ENCODE peak calls at places on chromosome 19, in ten cellular contexts. One of them, this sample, is unnamed.

GRCh38 chr19:13613447-13613846 is 107.2 kb upstream of the CACNA1A start:
- DNase-seq in CD4-positive, alpha-beta T cell: no peak
- DNase-seq in activated naive CD4-positive, alpha-beta T cell: no peak
- DNase-seq in amygdala: no peak
- DNase-seq in cardiac muscle cell: no peak
- DNase-seq in stimulated activated CD4-positive, alpha-beta T cell treated with anti-CD3 and anti-CD28 coated beads, Interleukin-2, amount 100 ng/mL, for 48 hours: no peak
- DNase-seq in ovary: no peak
- DNase-seq in right cardiac atrium: no peak
- DNase-seq in choroid plexus epithelial cell: no peak
- DNase-seq in cardiac fibroblast: no peak
- DNase-seq in this sample: no peak

GRCh38 chr19:19745496-19746285 is 12.8 kb upstream of the ZNF14 start:
- DNase-seq in choroid plexus epithelial cell: no peak
- DNase-seq in right cardiac atrium: no peak
- DNase-seq in cardiac muscle cell: no peak
- DNase-seq in ovary: no peak
- DNase-seq in amygdala: no peak
- DNase-seq in activated naive CD4-positive, alpha-beta T cell: no peak
- DNase-seq in CD4-positive, alpha-beta T cell: no peak
- DNase-seq in stimulated activated CD4-positive, alpha-beta T cell treated with anti-CD3 and anti-CD28 coated beads, Interleukin-2, amount 100 ng/mL, for 48 hours: no peak
- DNase-seq in cardiac fibroblast: no peak
- DNase-seq in this sample: no peak

GRCh38 chr19:46159893-46160775 is 12.1 kb downstream of the IGFL2 start:
- DNase-seq in ovary: no peak
- DNase-seq in cardiac fibroblast: no peak
- DNase-seq in choroid plexus epithelial cell: no peak
- DNase-seq in right cardiac atrium: no peak
- DNase-seq in stimulated activated CD4-positive, alpha-beta T cell treated with anti-CD3 and anti-CD28 coated beads, Interleukin-2, amount 100 ng/mL, for 48 hours: no peak
- DNase-seq in amygdala: no peak
- DNase-seq in activated naive CD4-positive, alpha-beta T cell: no peak
- DNase-seq in cardiac muscle cell: no peak
- DNase-seq in CD4-positive, alpha-beta T cell: no peak
- DNase-seq in this sample: no peak

GRCh38 chr19:33447336-33448158 is 74.0 kb downstream of the CEBPG start:
- DNase-seq in CD4-positive, alpha-beta T cell: no peak
- DNase-seq in stimulated activated CD4-positive, alpha-beta T cell treated with anti-CD3 and anti-CD28 coated beads, Interleukin-2, amount 100 ng/mL, for 48 hours: no peak
- DNase-seq in amygdala: no peak
- DNase-seq in cardiac fibroblast: no peak
- DNase-seq in ovary: no peak
- DNase-seq in right cardiac atrium: no peak
- DNase-seq in cardiac muscle cell: no peak
- DNase-seq in activated naive CD4-positive, alpha-beta T cell: no peak
- DNase-seq in choroid plexus epithelial cell: no peak
- DNase-seq in this sample: no peak

GRCh38 chr19:35752746-35753350 is 4.0 kb downstream of the HSPB6 start:
- DNase-seq in cardiac muscle cell: no peak
- DNase-seq in ovary: no peak
- DNase-seq in stimulated activated CD4-positive, alpha-beta T cell treated with anti-CD3 and anti-CD28 coated beads, Interleukin-2, amount 100 ng/mL, for 48 hours: no peak
- DNase-seq in right cardiac atrium: peak; percentile 51
- DNase-seq in amygdala: no peak
- DNase-seq in choroid plexus epithelial cell: no peak
- DNase-seq in activated naive CD4-positive, alpha-beta T cell: no peak
- DNase-seq in cardiac fibroblast: no peak
- DNase-seq in CD4-positive, alpha-beta T cell: no peak
- DNase-seq in this sample: no peak

GRCh38 chr19:17244618-17245534 is 843 bp downstream of the NR2F6 start:
- DNase-seq in CD4-positive, alpha-beta T cell: no peak
- DNase-seq in amygdala: no peak
- DNase-seq in stimulated activated CD4-positive, alpha-beta T cell treated with anti-CD3 and anti-CD28 coated beads, Interleukin-2, amount 100 ng/mL, for 48 hours: no peak
- DNase-seq in choroid plexus epithelial cell: no peak
- DNase-seq in activated naive CD4-positive, alpha-beta T cell: no peak
- DNase-seq in right cardiac atrium: peak; percentile 78
- DNase-seq in ovary: peak; percentile 46
- DNase-seq in cardiac fibroblast: no peak
- DNase-seq in cardiac muscle cell: no peak
- DNase-seq in this sample: peak; percentile 31

GRCh38 chr19:37986048-37986750 is 79.2 kb downstream of the SIPA1L3 start:
- DNase-seq in choroid plexus epithelial cell: no peak
- DNase-seq in cardiac muscle cell: no peak
- DNase-seq in ovary: no peak
- DNase-seq in CD4-positive, alpha-beta T cell: no peak
- DNase-seq in stimulated activated CD4-positive, alpha-beta T cell treated with anti-CD3 and anti-CD28 coated beads, Interleukin-2, amount 100 ng/mL, for 48 hours: no peak
- DNase-seq in cardiac fibroblast: no peak
- DNase-seq in amygdala: no peak
- DNase-seq in activated naive CD4-positive, alpha-beta T cell: no peak
- DNase-seq in right cardiac atrium: no peak
- DNase-seq in this sample: no peak

GRCh38 chr19:31875550-31875949 is 469.9 kb upstream of the ZNF507 start:
- DNase-seq in ovary: no peak
- DNase-seq in CD4-positive, alpha-beta T cell: no peak
- DNase-seq in choroid plexus epithelial cell: no peak
- DNase-seq in stimulated activated CD4-positive, alpha-beta T cell treated with anti-CD3 and anti-CD28 coated beads, Interleukin-2, amount 100 ng/mL, for 48 hours: no peak
- DNase-seq in amygdala: no peak
- DNase-seq in right cardiac atrium: no peak
- DNase-seq in cardiac fibroblast: no peak
- DNase-seq in cardiac muscle cell: no peak
- DNase-seq in activated naive CD4-positive, alpha-beta T cell: no peak
- DNase-seq in this sample: no peak

GRCh38 chr19:33458171-33458633 is 63.4 kb downstream of the PEPD start:
- DNase-seq in choroid plexus epithelial cell: no peak
- DNase-seq in cardiac fibroblast: no peak
- DNase-seq in cardiac muscle cell: no peak
- DNase-seq in stimulated activated CD4-positive, alpha-beta T cell treated with anti-CD3 and anti-CD28 coated beads, Interleukin-2, amount 100 ng/mL, for 48 hours: no peak
- DNase-seq in right cardiac atrium: no peak
- DNase-seq in CD4-positive, alpha-beta T cell: no peak
- DNase-seq in ovary: no peak
- DNase-seq in amygdala: no peak
- DNase-seq in activated naive CD4-positive, alpha-beta T cell: no peak
- DNase-seq in this sample: no peak

GRCh38 chr19:44955500-44956439 is 590 bp downstream of the CLPTM1 start:
- DNase-seq in right cardiac atrium: no peak
- DNase-seq in CD4-positive, alpha-beta T cell: no peak
- DNase-seq in stimulated activated CD4-positive, alpha-beta T cell treated with anti-CD3 and anti-CD28 coated beads, Interleukin-2, amount 100 ng/mL, for 48 hours: peak; percentile 5
- DNase-seq in cardiac muscle cell: peak; percentile 28
- DNase-seq in amygdala: no peak
- DNase-seq in activated naive CD4-positive, alpha-beta T cell: no peak
- DNase-seq in choroid plexus epithelial cell: no peak
- DNase-seq in ovary: no peak
- DNase-seq in cardiac fibroblast: no peak
- DNase-seq in this sample: no peak

GRCh38 chr19:34165295-34165738 is 7.0 kb upstream of the LSM14A start:
- DNase-seq in amygdala: no peak
- DNase-seq in cardiac muscle cell: no peak
- DNase-seq in stimulated activated CD4-positive, alpha-beta T cell treated with anti-CD3 and anti-CD28 coated beads, Interleukin-2, amount 100 ng/mL, for 48 hours: no peak
- DNase-seq in activated naive CD4-positive, alpha-beta T cell: no peak
- DNase-seq in choroid plexus epithelial cell: no peak
- DNase-seq in right cardiac atrium: no peak
- DNase-seq in cardiac fibroblast: no peak
- DNase-seq in CD4-positive, alpha-beta T cell: no peak
- DNase-seq in ovary: no peak
- DNase-seq in this sample: no peak

GRCh38 chr19:10912619-10913018 is 15.8 kb downstream of the YIPF2 start:
- DNase-seq in ovary: no peak
- DNase-seq in right cardiac atrium: peak; percentile 19
- DNase-seq in cardiac fibroblast: no peak
- DNase-seq in activated naive CD4-positive, alpha-beta T cell: no peak
- DNase-seq in cardiac muscle cell: no peak
- DNase-seq in CD4-positive, alpha-beta T cell: no peak
- DNase-seq in amygdala: no peak
- DNase-seq in choroid plexus epithelial cell: no peak
- DNase-seq in stimulated activated CD4-positive, alpha-beta T cell treated with anti-CD3 and anti-CD28 coated beads, Interleukin-2, amount 100 ng/mL, for 48 hours: no peak
- DNase-seq in this sample: no peak

GRCh38 chr19:35882074-35882832 is 13.9 kb downstream of the APLP1 start:
- DNase-seq in CD4-positive, alpha-beta T cell: no peak
- DNase-seq in choroid plexus epithelial cell: peak; percentile 92
- DNase-seq in cardiac fibroblast: peak; percentile 87
- DNase-seq in ovary: no peak
- DNase-seq in cardiac muscle cell: peak; percentile 49
- DNase-seq in activated naive CD4-positive, alpha-beta T cell: no peak
- DNase-seq in stimulated activated CD4-positive, alpha-beta T cell treated with anti-CD3 and anti-CD28 coated beads, Interleukin-2, amount 100 ng/mL, for 48 hours: no peak
- DNase-seq in amygdala: peak; percentile 31
- DNase-seq in right cardiac atrium: no peak
- DNase-seq in this sample: peak; percentile 68

GRCh38 chr19:13984875-13985741 is 21.0 kb downstream of the RFX1 start:
- DNase-seq in stimulated activated CD4-positive, alpha-beta T cell treated with anti-CD3 and anti-CD28 coated beads, Interleukin-2, amount 100 ng/mL, for 48 hours: no peak
- DNase-seq in choroid plexus epithelial cell: no peak
- DNase-seq in cardiac fibroblast: no peak
- DNase-seq in activated naive CD4-positive, alpha-beta T cell: no peak
- DNase-seq in ovary: no peak
- DNase-seq in CD4-positive, alpha-beta T cell: peak; percentile 33
- DNase-seq in cardiac muscle cell: no peak
- DNase-seq in right cardiac atrium: no peak
- DNase-seq in amygdala: no peak
- DNase-seq in this sample: no peak

GRCh38 chr19:31874313-31874712 is 471.1 kb upstream of the ZNF507 start:
- DNase-seq in ovary: no peak
- DNase-seq in choroid plexus epithelial cell: no peak
- DNase-seq in right cardiac atrium: no peak
- DNase-seq in cardiac fibroblast: no peak
- DNase-seq in activated naive CD4-positive, alpha-beta T cell: no peak
- DNase-seq in cardiac muscle cell: no peak
- DNase-seq in CD4-positive, alpha-beta T cell: no peak
- DNase-seq in stimulated activated CD4-positive, alpha-beta T cell treated with anti-CD3 and anti-CD28 coated beads, Interleukin-2, amount 100 ng/mL, for 48 hours: no peak
- DNase-seq in amygdala: no peak
- DNase-seq in this sample: no peak

GRCh38 chr19:36207605-36208252 is 6.7 kb downstream of the ZNF565 start:
- DNase-seq in cardiac fibroblast: no peak
- DNase-seq in choroid plexus epithelial cell: no peak
- DNase-seq in activated naive CD4-positive, alpha-beta T cell: no peak
- DNase-seq in stimulated activated CD4-positive, alpha-beta T cell treated with anti-CD3 and anti-CD28 coated beads, Interleukin-2, amount 100 ng/mL, for 48 hours: no peak
- DNase-seq in amygdala: no peak
- DNase-seq in ovary: no peak
- DNase-seq in right cardiac atrium: no peak
- DNase-seq in cardiac muscle cell: no peak
- DNase-seq in CD4-positive, alpha-beta T cell: no peak
- DNase-seq in this sample: no peak

GRCh38 chr19:53019684-53020083 is 6.0 kb downstream of the ERVV-1 start:
- DNase-seq in amygdala: no peak
- DNase-seq in right cardiac atrium: no peak
- DNase-seq in stimulated activated CD4-positive, alpha-beta T cell treated with anti-CD3 and anti-CD28 coated beads, Interleukin-2, amount 100 ng/mL, for 48 hours: no peak
- DNase-seq in activated naive CD4-positive, alpha-beta T cell: no peak
- DNase-seq in cardiac muscle cell: peak; percentile 38
- DNase-seq in CD4-positive, alpha-beta T cell: no peak
- DNase-seq in cardiac fibroblast: no peak
- DNase-seq in choroid plexus epithelial cell: peak; percentile 36
- DNase-seq in ovary: no peak
- DNase-seq in this sample: no peak

GRCh38 chr19:49988433-49988832 is 27.5 kb upstream of the SIGLEC11 start:
- DNase-seq in cardiac fibroblast: no peak
- DNase-seq in CD4-positive, alpha-beta T cell: no peak
- DNase-seq in right cardiac atrium: no peak
- DNase-seq in amygdala: peak; percentile 6
- DNase-seq in choroid plexus epithelial cell: peak; percentile 19
- DNase-seq in activated naive CD4-positive, alpha-beta T cell: no peak
- DNase-seq in ovary: no peak
- DNase-seq in cardiac muscle cell: no peak
- DNase-seq in stimulated activated CD4-positive, alpha-beta T cell treated with anti-CD3 and anti-CD28 coated beads, Interleukin-2, amount 100 ng/mL, for 48 hours: no peak
- DNase-seq in this sample: no peak

GRCh38 chr19:1749373-1750342 is 3.6 kb upstream of the ONECUT3 start:
- DNase-seq in CD4-positive, alpha-beta T cell: no peak
- DNase-seq in cardiac muscle cell: no peak
- DNase-seq in stimulated activated CD4-positive, alpha-beta T cell treated with anti-CD3 and anti-CD28 coated beads, Interleukin-2, amount 100 ng/mL, for 48 hours: no peak
- DNase-seq in right cardiac atrium: no peak
- DNase-seq in ovary: no peak
- DNase-seq in activated naive CD4-positive, alpha-beta T cell: no peak
- DNase-seq in choroid plexus epithelial cell: no peak
- DNase-seq in cardiac fibroblast: no peak
- DNase-seq in amygdala: no peak
- DNase-seq in this sample: no peak

GRCh38 chr19:42074513-42075363 is 1.2 kb upstream of the ZNF574 start:
- DNase-seq in cardiac fibroblast: no peak
- DNase-seq in CD4-positive, alpha-beta T cell: no peak
- DNase-seq in ovary: peak; percentile 33
- DNase-seq in stimulated activated CD4-positive, alpha-beta T cell treated with anti-CD3 and anti-CD28 coated beads, Interleukin-2, amount 100 ng/mL, for 48 hours: peak; percentile 18
- DNase-seq in cardiac muscle cell: no peak
- DNase-seq in right cardiac atrium: no peak
- DNase-seq in amygdala: no peak
- DNase-seq in choroid plexus epithelial cell: no peak
- DNase-seq in activated naive CD4-positive, alpha-beta T cell: no peak
- DNase-seq in this sample: no peak

GRCh38 chr19:45693168-45693788 is 812 bp downstream of the QPCTL start:
- DNase-seq in cardiac fibroblast: peak; percentile 77
- DNase-seq in CD4-positive, alpha-beta T cell: peak; percentile 62
- DNase-seq in amygdala: peak; percentile 40
- DNase-seq in right cardiac atrium: peak; percentile 92
- DNase-seq in ovary: peak; percentile 64
- DNase-seq in cardiac muscle cell: peak; percentile 89
- DNase-seq in activated naive CD4-positive, alpha-beta T cell: peak; percentile 59
- DNase-seq in stimulated activated CD4-positive, alpha-beta T cell treated with anti-CD3 and anti-CD28 coated beads, Interleukin-2, amount 100 ng/mL, for 48 hours: peak; percentile 86
- DNase-seq in choroid plexus epithelial cell: peak; percentile 74
- DNase-seq in this sample: peak; percentile 74

GRCh38 chr19:51479531-51480331 is 1.4 kb downstream of the CEACAM18 start:
- DNase-seq in cardiac fibroblast: no peak
- DNase-seq in activated naive CD4-positive, alpha-beta T cell: no peak
- DNase-seq in amygdala: no peak
- DNase-seq in ovary: no peak
- DNase-seq in right cardiac atrium: no peak
- DNase-seq in choroid plexus epithelial cell: no peak
- DNase-seq in stimulated activated CD4-positive, alpha-beta T cell treated with anti-CD3 and anti-CD28 coated beads, Interleukin-2, amount 100 ng/mL, for 48 hours: no peak
- DNase-seq in CD4-positive, alpha-beta T cell: no peak
- DNase-seq in cardiac muscle cell: no peak
- DNase-seq in this sample: no peak

GRCh38 chr19:12947702-12948596 is 2.3 kb downstream of the RAD23A start:
- DNase-seq in cardiac fibroblast: no peak
- DNase-seq in amygdala: peak; percentile 23
- DNase-seq in choroid plexus epithelial cell: no peak
- DNase-seq in stimulated activated CD4-positive, alpha-beta T cell treated with anti-CD3 and anti-CD28 coated beads, Interleukin-2, amount 100 ng/mL, for 48 hours: no peak
- DNase-seq in right cardiac atrium: peak; percentile 56
- DNase-seq in activated naive CD4-positive, alpha-beta T cell: no peak
- DNase-seq in CD4-positive, alpha-beta T cell: no peak
- DNase-seq in cardiac muscle cell: no peak
- DNase-seq in ovary: no peak
- DNase-seq in this sample: no peak

GRCh38 chr19:28400953-28401671 is 811.8 kb downstream of the UQCRFS1 start:
- DNase-seq in choroid plexus epithelial cell: no peak
- DNase-seq in stimulated activated CD4-positive, alpha-beta T cell treated with anti-CD3 and anti-CD28 coated beads, Interleukin-2, amount 100 ng/mL, for 48 hours: no peak
- DNase-seq in activated naive CD4-positive, alpha-beta T cell: no peak
- DNase-seq in CD4-positive, alpha-beta T cell: no peak
- DNase-seq in cardiac fibroblast: no peak
- DNase-seq in right cardiac atrium: no peak
- DNase-seq in amygdala: no peak
- DNase-seq in ovary: no peak
- DNase-seq in cardiac muscle cell: no peak
- DNase-seq in this sample: no peak

GRCh38 chr19:1860133-1860775 is 3.1 kb downstream of the KLF16 start:
- DNase-seq in cardiac muscle cell: peak; percentile 67
- DNase-seq in amygdala: peak; percentile 50
- DNase-seq in activated naive CD4-positive, alpha-beta T cell: peak; percentile 23
- DNase-seq in ovary: peak; percentile 78
- DNase-seq in choroid plexus epithelial cell: peak; percentile 82
- DNase-seq in cardiac fibroblast: peak; percentile 90
- DNase-seq in CD4-positive, alpha-beta T cell: peak; percentile 67
- DNase-seq in stimulated activated CD4-positive, alpha-beta T cell treated with anti-CD3 and anti-CD28 coated beads, Interleukin-2, amount 100 ng/mL, for 48 hours: no peak
- DNase-seq in right cardiac atrium: peak; percentile 89
- DNase-seq in this sample: peak; percentile 73

This sample was measured in mucosa of gallbladder.